ENCODE peak calls at places on chromosomes 11 and 22, in four cellular contexts. E is K562, U is GM12878, V is A549. D is an unnamed sample.

GRCh38 chr11:91199866-91200265 is 977.0 kb upstream of the CHORDC1 start:
- DNase-seq in E (no peak), U (no peak), V (no peak), D (no peak)

GRCh38 chr22:23565288-23565941 is 14.7 kb downstream of the IGLL1 start:
- DNase-seq in E (no peak), U (no peak), V (peak), D (peak)

GRCh38 chr11:130313383-130314183 is 1.1 kb downstream of the ZBTB44 start:
- DNase-seq in V (no peak), U (no peak), E (peak), D (peak)

GRCh38 chr11:95703059-95703458 is 86.5 kb downstream of the FAM76B start:
- DNase-seq in E (no peak), U (no peak), V (no peak), D (no peak)

GRCh38 chr11:128745296-128746183 is 51.7 kb downstream of the FLI1 start:
- DNase-seq in E (peak), V (no peak), U (no peak), D (no peak)

GRCh38 chr22:36692280-36692679 is 11.3 kb downstream of the CACNG2 start:
- DNase-seq in U (no peak), E (no peak), V (no peak), D (no peak)

GRCh38 chr22:50621948-50622722 is 5.8 kb downstream of the ARSA start:
- DNase-seq in V (no peak), U (peak), E (no peak), D (peak)

GRCh38 chr11:134069426-134069921 is 602 bp downstream of the JAM3 start:
- DNase-seq in U (no peak), V (no peak), E (no peak), D (no peak)

GRCh38 chr11:35322321-35322979 is 96.9 kb downstream of the SLC1A2 start:
- DNase-seq in U (no peak), E (no peak), V (no peak), D (no peak)

GRCh38 chr11:65856689-65857499 is 1.1 kb downstream of the CFL1 start:
- DNase-seq in U (no peak), V (peak), E (peak), D (peak)

GRCh38 chr22:44965171-44965570 is 44.6 kb downstream of the PHF21B start:
- DNase-seq in U (no peak), V (no peak), E (no peak), D (no peak)

GRCh38 chr11:24496371-24496727 is 504 bp upstream of the LUZP2 start:
- DNase-seq in E (no peak), V (no peak), U (no peak), D (no peak)

GRCh38 chr22:31680764-31681624 is 19.0 kb upstream of the PISD start:
- DNase-seq in V (no peak), E (no peak), U (no peak), D (no peak)

GRCh38 chr11:28526406-28526751 is 418.2 kb downstream of the METTL15 start:
- DNase-seq in V (peak), E (peak), U (no peak), D (peak)

GRCh38 chr11:117199061-117199915 is at the start of gene TAGLN:
- DNase-seq in V (peak), E (no peak), U (no peak), D (no peak)

GRCh38 chr11:75325713-75326438 is 25.6 kb downstream of the ARRB1 start:
- DNase-seq in U (no peak), V (peak), E (no peak), D (peak)

GRCh38 chr22:46053563-46054090 is 76.7 kb upstream of the WNT7B start:
- DNase-seq in E (peak), V (no peak), U (no peak), D (no peak)

GRCh38 chr11:114345575-114346222 is 49.5 kb downstream of the NNMT start:
- DNase-seq in V (no peak), E (no peak), U (no peak), D (no peak)

GRCh38 chr11:114350022-114350421 is 50.3 kb downstream of the C11orf71 start:
- DNase-seq in V (no peak), E (no peak), U (no peak), D (no peak)

GRCh38 chr11:114344494-114344893 is 48.3 kb downstream of the NNMT start:
- DNase-seq in U (no peak), E (no peak), V (no peak), D (no peak)

GRCh38 chr11:114346709-114347141 is 50.5 kb downstream of the NNMT start:
- DNase-seq in U (no peak), E (no peak), V (peak), D (peak)

GRCh38 chr11:114348200-114349191 is 51.8 kb downstream of the C11orf71 start:
- DNase-seq in U (no peak), V (peak), E (peak), D (peak)
- TF ChIP-seq CTCF in U (peak), V (peak), E (peak), D (peak)

GRCh38 chr11:2259897-2260451 is 10.4 kb downstream of the ASCL2 start:
- DNase-seq in U (no peak), V (no peak), E (no peak), D (no peak)

GRCh38 chr11:2261436-2262230 is 8.8 kb downstream of the ASCL2 start:
- DNase-seq in U (no peak), E (no peak), V (no peak), D (no peak)

GRCh38 chr11:2258501-2259465 is 11.6 kb downstream of the ASCL2 start:
- DNase-seq in V (no peak), E (no peak), U (no peak), D (no peak)

GRCh38 chr11:2260491-2261364 is 9.7 kb downstream of the ASCL2 start:
- DNase-seq in E (no peak), V (no peak), U (no peak), D (no peak)

DNA sequence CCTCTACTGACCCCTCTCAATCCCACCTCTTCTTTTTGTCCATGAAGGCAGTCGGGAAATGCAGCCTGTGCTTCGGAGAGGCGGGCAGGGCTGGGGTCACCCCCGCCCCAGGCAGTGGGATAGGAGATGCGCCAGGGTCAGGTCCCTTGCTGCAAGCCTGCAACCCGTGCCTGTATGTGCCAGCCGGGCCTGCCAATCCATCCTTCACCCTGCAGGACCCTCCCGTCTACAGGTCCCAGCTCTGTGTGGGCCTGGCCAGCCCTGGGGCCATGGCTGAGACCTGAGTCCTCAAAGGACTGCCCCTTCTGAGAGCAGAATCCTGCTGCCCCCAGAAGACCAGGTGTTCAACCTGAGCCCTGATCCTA is 10.9 kb downstream of the ASCL2 start:
- DNase-seq in V (no peak), E (no peak), U (no peak), D (no peak)
- TF ChIP-seq MYC in V (no peak), E (no peak), U (no peak), D (no peak)

GRCh38 chr22:35630387-35630793 is 13.3 kb upstream of the MB start:
- DNase-seq in U (no peak), V (peak), E (no peak), D (no peak)

GRCh38 chr22:35630891-35631290 is 13.8 kb upstream of the MB start:
- DNase-seq in V (no peak), U (no peak), E (no peak), D (no peak)

GRCh38 chr22:35632902-35633301 is 15.3 kb upstream of the APOL6 start:
- DNase-seq in V (no peak), E (no peak), U (no peak), D (no peak)

GRCh38 chr22:35633520-35633919 is 14.7 kb upstream of the APOL6 start:
- DNase-seq in E (no peak), V (no peak), U (no peak), D (no peak)

GRCh38 chr22:35631597-35631996 is 14.5 kb upstream of the MB start:
- DNase-seq in V (peak), E (peak), U (no peak), D (peak)
- TF ChIP-seq CTCF in V (peak), E (peak), U (peak), D (peak)

DNA sequence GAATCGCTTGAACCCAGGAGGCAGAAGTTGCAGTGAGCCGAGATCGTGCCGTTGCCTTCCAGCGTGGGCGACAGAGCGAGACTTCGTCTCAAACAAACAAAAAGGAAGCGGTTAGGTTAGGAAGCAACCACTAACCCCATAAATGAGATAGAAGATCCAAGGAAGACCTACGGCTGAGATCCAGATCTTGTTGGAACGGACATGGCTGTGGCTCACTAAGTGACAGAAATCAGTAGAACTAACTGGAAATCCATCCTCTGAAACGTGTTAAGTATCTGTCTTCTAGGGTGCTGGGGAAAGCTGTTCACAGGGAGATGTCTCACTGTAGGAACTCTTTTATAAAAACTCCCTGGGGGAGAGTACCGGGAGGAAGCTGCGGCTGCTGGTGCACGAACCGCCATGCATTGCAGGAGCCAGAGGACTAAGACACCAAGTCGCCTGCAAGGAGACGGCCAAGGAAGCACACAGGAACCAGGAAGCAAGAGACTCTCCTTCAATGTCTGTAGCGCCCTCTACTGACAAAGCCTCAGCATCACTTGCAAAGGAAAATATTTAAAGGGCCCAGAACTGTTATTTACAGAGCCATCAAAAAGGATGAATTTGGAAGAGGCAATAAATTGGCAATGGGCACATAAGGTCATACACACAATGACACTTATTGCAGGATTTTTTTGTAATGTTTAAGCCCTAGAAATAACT is 16.9 kb upstream of the SPTY2D1 start:
- DNase-seq in E (peak), U (peak), V (peak), D (peak)
- TF ChIP-seq MYC in E (no peak), U (no peak), V (no peak), D (peak)

DNA sequence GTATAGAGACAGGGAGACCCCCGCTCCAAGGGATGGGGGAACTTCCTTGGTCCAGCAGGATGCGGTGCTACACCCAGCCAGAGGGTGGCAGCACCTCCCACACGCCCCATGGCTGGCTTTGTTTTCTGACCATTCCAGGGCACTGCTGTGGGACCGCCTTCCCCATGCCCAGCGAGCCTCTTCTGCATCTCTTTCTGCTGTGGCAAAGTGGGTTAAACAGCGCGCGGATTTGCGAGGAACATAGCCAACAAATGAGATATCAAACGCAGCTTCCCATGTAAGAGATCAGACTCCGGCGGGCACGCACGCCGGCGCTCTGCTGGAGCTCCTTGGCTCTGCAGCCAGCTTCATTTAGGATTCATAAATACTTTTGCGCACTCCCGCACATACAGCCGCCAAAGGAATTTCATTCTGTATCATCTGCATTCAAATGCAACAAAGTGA is 485.8 kb upstream of the CADM1 start:
- DNase-seq in E (peak), V (peak), U (no peak), D (peak)
- TF ChIP-seq CTCF in E (peak), V (no peak), U (peak), D (peak)

DNA sequence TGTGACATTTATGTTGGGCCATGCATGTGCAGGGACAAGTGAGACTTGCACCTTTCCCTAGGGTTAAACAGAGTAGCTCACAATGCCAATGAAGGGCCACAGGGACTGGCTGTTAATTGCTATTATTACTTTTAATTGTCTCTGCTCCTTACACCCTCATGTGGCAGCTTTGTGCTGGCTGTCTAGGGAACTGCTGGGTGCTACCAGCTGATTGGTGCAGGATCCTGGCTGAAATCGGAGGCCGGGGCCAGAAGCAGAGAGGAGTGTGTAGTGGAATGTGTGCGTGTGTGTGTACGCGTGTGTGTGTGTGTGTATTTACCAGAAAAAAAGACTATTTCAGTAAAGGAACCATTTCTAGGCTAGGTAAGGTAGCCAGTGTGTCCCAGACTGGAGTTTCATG is 302.5 kb downstream of the CTTN start:
- DNase-seq in V (no peak), E (no peak), U (no peak), D (no peak)
- TF ChIP-seq MYC in V (no peak), E (no peak), U (no peak), D (no peak)

GRCh38 chr22:39446239-39446721 is 10.5 kb upstream of the MGAT3 start:
- DNase-seq in U (peak), V (no peak), E (peak), D (no peak)
- TF ChIP-seq CTCF in U (peak), V (no peak), E (no peak), D (no peak)

DNA sequence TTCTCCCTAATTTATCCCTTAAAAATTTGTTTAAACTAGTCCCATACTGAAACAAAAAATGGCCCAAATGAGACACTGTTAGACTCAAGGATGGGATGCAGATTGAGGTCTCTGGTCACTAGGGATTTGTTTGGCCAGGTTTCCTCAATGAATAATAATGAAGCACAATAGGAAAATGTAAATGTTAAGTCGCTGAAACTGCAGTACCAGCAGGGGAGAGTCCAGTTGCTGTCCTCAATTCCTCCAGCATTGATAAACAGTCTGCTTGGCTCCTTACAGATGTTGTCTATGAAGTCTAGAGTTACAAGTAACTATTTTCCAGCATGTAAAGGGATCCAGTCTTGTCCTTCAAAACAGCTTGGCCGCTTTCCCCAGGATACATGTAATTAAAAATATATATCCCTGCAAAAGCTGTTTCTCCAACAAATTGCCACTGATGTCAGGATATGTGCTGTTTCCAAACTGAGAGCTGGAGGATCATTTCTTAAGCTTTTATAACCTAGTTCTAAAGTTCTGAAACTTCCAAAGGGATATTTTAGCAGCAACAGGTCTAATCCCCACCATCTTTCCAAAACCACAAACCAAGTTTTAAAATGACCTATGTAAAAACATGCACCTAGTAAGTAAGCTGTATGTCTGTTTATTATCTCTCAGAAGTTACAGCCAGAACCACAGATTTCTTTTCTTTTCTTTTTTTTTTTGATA is 2.1 kb downstream of the FZD4 start:
- DNase-seq in E (no peak), U (no peak), V (no peak), D (no peak)
- TF ChIP-seq MYC in E (no peak), U (no peak), V (no peak), D (no peak)

GRCh38 chr22:33510429-33510904 is 409.8 kb downstream of the LARGE1 start:
- DNase-seq in V (no peak), U (no peak), E (no peak), D (no peak)
- TF ChIP-seq CTCF in V (no peak), U (no peak), E (no peak), D (no peak)

D was measured in NB4.